ENCODE peak calls at places on chromosomes 5 and 9, in five cellular contexts. S, W, R, Z and X are unnamed samples.

GRCh38 chr9:71663216-71663615 is 105.1 kb downstream of the CEMIP2 start:
- DNase-seq in W (no peak), Z (no peak), S (no peak), R (no peak), X (no peak)

GRCh38 chr5:139682016-139682975 is 34.1 kb downstream of the CXXC5 start:
- DNase-seq in Z (no peak), W (no peak), R (no peak), S (no peak), X (no peak)

GRCh38 chr9:13181652-13182051 is 97.8 kb downstream of the MPDZ start:
- DNase-seq in S (no peak), R (no peak), W (peak; percentile 2), Z (no peak), X (no peak)

GRCh38 chr5:35129921-35130485 is 82.3 kb upstream of the AGXT2 start:
- DNase-seq in R (peak; percentile 15), W (no peak), S (no peak), Z (no peak), X (no peak)

GRCh38 chr5:180339583-180340183 is 13.5 kb downstream of the GFPT2 start:
- DNase-seq in R (no peak), Z (no peak), W (no peak), S (no peak), X (no peak)

GRCh38 chr9:94490465-94490864 is 64.4 kb upstream of the PCAT7 start:
- DNase-seq in R (no peak), S (no peak), Z (no peak), W (no peak), X (no peak)

GRCh38 chr5:139636207-139636792 is 11.8 kb upstream of the CXXC5 start:
- DNase-seq in R (peak; percentile 97), Z (no peak), W (no peak), S (peak; percentile 44), X (no peak)

GRCh38 chr9:79609468-79610018 is 37.8 kb downstream of the TLE4 start:
- DNase-seq in W (no peak), Z (no peak), S (no peak), R (no peak), X (no peak)

GRCh38 chr5:178368716-178369300 is 136.2 kb upstream of the PHYKPL start:
- DNase-seq in Z (no peak), S (no peak), W (no peak), R (no peak), X (no peak)

GRCh38 chr9:6049798-6050197 is 34.4 kb upstream of the RANBP6 start:
- DNase-seq in Z (peak; percentile 35), R (peak; percentile 48), W (no peak), S (peak; percentile 11), X (peak; percentile 31)

GRCh38 chr5:74570250-74570649 is 70.3 kb downstream of the ENC1 start:
- DNase-seq in S (no peak), R (no peak), W (no peak), Z (no peak), X (no peak)

GRCh38 chr9:133050142-133050541 is 11.6 kb upstream of the CEL start:
- DNase-seq in W (no peak), S (no peak), Z (no peak), R (no peak), X (no peak)

GRCh38 chr5:81761270-81761669 is 10.4 kb upstream of the SSBP2 start:
- DNase-seq in S (no peak), Z (no peak), W (no peak), R (no peak), X (no peak)

GRCh38 chr9:127904888-127905728 is 5.7 kb upstream of the ST6GALNAC6 start:
- DNase-seq in S (no peak), W (no peak), R (no peak), Z (no peak), X (no peak)

GRCh38 chr5:157217289-157218024 is 36.8 kb downstream of the ITK start:
- DNase-seq in Z (no peak), R (no peak), W (no peak), S (no peak), X (no peak)

GRCh38 chr9:38298503-38298902 is 94.0 kb upstream of the ALDH1B1 start:
- DNase-seq in Z (no peak), R (no peak), W (no peak), S (no peak), X (no peak)

GRCh38 chr5:143613329-143613728 is 198.6 kb upstream of the HMHB1 start:
- DNase-seq in Z (no peak), S (no peak), W (no peak), R (no peak), X (no peak)

GRCh38 chr5:126811515-126812198 is 34.7 kb downstream of the LMNB1 start:
- DNase-seq in Z (no peak), W (no peak), R (no peak), S (no peak), X (no peak)

GRCh38 chr5:1536298-1537165 is 12.8 kb upstream of the LPCAT1 start:
- DNase-seq in W (no peak), S (no peak), Z (no peak), R (peak; percentile 72), X (no peak)
- TF ChIP-seq MAX in W (no peak), S (no peak), Z (no peak), R (no peak), X (no peak)

GRCh38 chr5:59385700-59386099 is 507.8 kb downstream of the PDE4D start:
- DNase-seq in W (no peak), Z (no peak), S (no peak), R (no peak), X (no peak)
- TF ChIP-seq MAX in W (no peak), Z (no peak), S (no peak), R (no peak), X (no peak)

GRCh38 chr9:70472268-70473249 is 58.1 kb upstream of the KLF9 start:
- DNase-seq in S (no peak), Z (no peak), W (no peak), R (no peak), X (no peak)
- TF ChIP-seq MAX in S (no peak), Z (no peak), W (no peak), R (no peak), X (no peak)

GRCh38 chr5:32842798-32843531 is 131.8 kb downstream of the NPR3 start:
- DNase-seq in W (no peak), Z (no peak), S (no peak), R (no peak), X (no peak)
- TF ChIP-seq MAX in W (no peak), Z (no peak), S (no peak), R (no peak), X (no peak)

GRCh38 chr5:1660511-1660910 is 136.8 kb upstream of the LPCAT1 start:
- DNase-seq in W (no peak), S (no peak), Z (no peak), R (no peak), X (no peak)

GRCh38 chr5:1662559-1663043 is 137.0 kb downstream of the MRPL36 start:
- DNase-seq in Z (no peak), W (no peak), R (no peak), S (no peak), X (no peak)

GRCh38 chr5:1661311-1661710 is 137.6 kb upstream of the LPCAT1 start:
- DNase-seq in W (no peak), Z (no peak), R (no peak), S (no peak), X (no peak)

GRCh38 chr5:1663186-1663585 is 136.5 kb downstream of the MRPL36 start:
- DNase-seq in R (no peak), S (no peak), W (no peak), Z (no peak), X (no peak)

DNA sequence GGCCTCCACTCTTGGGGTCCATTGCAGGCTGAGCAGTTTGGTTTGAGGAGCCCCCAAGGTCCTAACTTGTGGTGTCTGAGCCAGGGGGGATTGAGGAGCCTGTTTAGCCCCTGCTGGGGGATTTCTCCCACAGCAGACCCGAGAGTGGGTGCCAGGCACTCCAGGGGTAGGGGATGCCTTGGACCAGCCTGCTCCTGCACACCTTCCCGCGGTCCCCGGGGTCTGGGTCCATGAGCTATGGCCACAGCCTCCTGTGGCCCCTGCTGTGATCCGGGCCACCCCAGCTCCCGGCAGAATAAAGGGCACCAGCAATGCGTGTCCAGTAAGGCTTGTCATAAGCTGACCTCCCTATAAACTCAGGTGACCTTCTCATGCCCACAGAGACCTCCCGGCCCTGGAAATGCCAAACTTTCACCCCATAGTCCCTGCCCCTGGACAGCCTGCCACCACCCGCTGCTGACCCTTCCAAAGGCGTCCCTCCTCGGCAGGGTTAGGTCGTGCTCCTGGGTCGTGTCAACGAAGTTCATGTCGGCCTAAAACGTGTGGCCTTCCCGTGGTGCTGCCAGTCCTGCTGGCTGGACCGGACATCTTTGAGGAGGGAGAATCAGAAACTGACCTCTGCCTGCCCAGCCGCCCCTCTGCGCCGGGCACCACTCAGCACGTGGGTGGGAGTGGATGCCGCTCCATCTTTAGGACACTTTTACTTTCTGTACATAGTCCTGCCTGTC is 137.6 kb downstream of the MRPL36 start:
- DNase-seq in W (no peak), Z (no peak), R (no peak), S (no peak), X (no peak)
- TF ChIP-seq MAX in W (no peak), Z (no peak), R (no peak), S (no peak), X (no peak)

GRCh38 chr5:79875230-79875629 is 115.8 kb downstream of the MTX3 start:
- DNase-seq in W (no peak), R (no peak), Z (no peak), S (no peak), X (no peak)
- TF ChIP-seq MAX in W (no peak), R (no peak), Z (no peak), S (no peak), X (no peak)

GRCh38 chr5:125349432-125349831 is 603.0 kb upstream of the ZNF608 start:
- DNase-seq in R (no peak), Z (no peak), S (no peak), W (no peak), X (no peak)
- TF ChIP-seq MAX in R (no peak), Z (no peak), S (no peak), W (no peak), X (no peak)

DNA sequence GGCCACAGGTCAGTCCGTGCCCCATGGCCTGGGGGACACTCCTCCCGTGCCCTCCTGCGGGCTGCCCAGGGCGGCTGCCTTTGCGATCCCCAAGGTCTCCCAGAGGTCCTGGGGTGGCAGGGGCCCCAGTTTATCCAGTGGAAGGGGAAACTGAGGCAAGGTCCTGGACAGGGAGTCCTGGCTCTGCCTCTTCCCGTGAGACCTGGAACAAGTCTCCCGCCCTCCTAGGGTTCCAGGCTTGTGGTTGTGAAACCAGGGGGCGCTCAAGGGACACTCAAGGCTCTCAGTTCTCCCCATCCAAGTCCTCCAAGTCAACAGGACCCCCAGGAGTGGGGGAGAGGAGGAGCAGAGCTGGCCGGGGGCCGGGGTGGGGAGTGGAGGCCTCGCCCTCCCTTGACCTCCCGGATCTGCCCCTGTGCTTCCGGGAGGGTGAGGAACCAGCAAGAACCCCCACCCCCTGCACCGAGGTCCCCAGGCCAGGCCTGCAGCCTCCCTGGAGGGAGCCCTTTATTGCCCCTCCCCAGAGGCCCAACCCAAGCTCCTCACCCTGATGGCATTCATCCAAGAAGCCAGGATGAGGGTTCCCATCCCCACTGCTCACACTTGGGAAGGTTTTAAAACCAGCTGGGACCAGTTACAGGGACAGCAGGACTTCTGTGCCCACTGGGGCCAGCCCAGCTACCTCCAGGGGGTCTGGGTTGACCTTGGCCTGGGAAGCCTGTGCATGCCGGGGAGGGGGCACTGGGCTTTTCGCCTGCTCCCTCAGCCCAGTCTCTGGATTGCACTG is 24.7 kb upstream of the TMEM250 start:
- DNase-seq in W (no peak), R (no peak), Z (no peak), S (peak; percentile 68), X (peak; percentile 80)
- TF ChIP-seq MAX in W (no peak), R (no peak), Z (no peak), S (no peak), X (peak; percentile 27)

GRCh38 chr5:38640012-38640395 is 83.6 kb upstream of the LIFR start:
- DNase-seq in R (no peak), W (no peak), Z (no peak), S (no peak), X (no peak)
- TF ChIP-seq MAX in R (no peak), W (no peak), Z (no peak), S (no peak), X (no peak)

GRCh38 chr5:153941265-153941664 is 97.4 kb downstream of the FAM114A2 start:
- DNase-seq in R (no peak), W (no peak), S (no peak), Z (no peak), X (no peak)
- TF ChIP-seq MAX in R (no peak), W (no peak), S (no peak), Z (no peak), X (no peak)